ENCODE peak calls at places on chromosomes 11 and 22, in six cellular contexts. M is right atrium auricular region, J is A549, S is pancreas, H is prostate gland, A is AG04450. D is an unnamed sample.

GRCh38 chr11:125063429-125064043 is 431 bp downstream of the SLC37A2 start:
- DNase-seq in M (no peak), J (no peak), S (no peak), H (no peak), A (no peak), D (peak)

GRCh38 chr11:74278721-74279148 is 32.7 kb downstream of the P4HA3 start:
- DNase-seq in M (peak), J (peak), S (no peak), H (no peak), A (peak), D (no peak)

GRCh38 chr11:62716816-62717215 is 9.3 kb downstream of the GNG3 start:
- DNase-seq in M (no peak), J (no peak), S (no peak), H (peak), A (no peak), D (no peak)

GRCh38 chr11:67283490-67283963 is 5.6 kb upstream of the ANKRD13D start:
- DNase-seq in M (no peak), J (no peak), S (no peak), H (no peak), A (no peak), D (no peak)

GRCh38 chr11:11607772-11608171 is 14.0 kb downstream of the GALNT18 start:
- DNase-seq in M (no peak), J (peak), S (no peak), H (no peak), A (no peak), D (no peak)

GRCh38 chr11:58060939-58061672 is 30.4 kb downstream of the OR6Q1 start:
- DNase-seq in M (no peak), J (peak), S (no peak), H (no peak), A (no peak), D (no peak)

GRCh38 chr11:128839081-128839480 is 28.0 kb downstream of the KCNJ1 start:
- DNase-seq in M (no peak), J (no peak), S (no peak), H (no peak), A (no peak), D (no peak)

GRCh38 chr11:44301856-44302231 is 8.1 kb downstream of the ALX4 start:
- DNase-seq in M (no peak), J (peak), S (no peak), H (no peak), A (no peak), D (no peak)

GRCh38 chr22:44330727-44331660 is 18.2 kb upstream of the SHISAL1 start:
- DNase-seq in M (no peak), J (no peak), S (no peak), H (no peak), A (no peak), D (no peak)

GRCh38 chr11:119315139-119316016 is 1.6 kb downstream of the MCAM start:
- DNase-seq in M (no peak), J (no peak), S (peak), H (no peak), A (no peak), D (peak)

GRCh38 chr22:39238561-39238960 is 6.2 kb downstream of the PDGFB start:
- DNase-seq in M (no peak), J (no peak), S (peak), H (no peak), A (no peak), D (no peak)

GRCh38 chr11:64643258-64643881 is 52.4 kb downstream of the SLC22A12 start:
- DNase-seq in M (no peak), J (no peak), S (no peak), H (no peak), A (no peak), D (no peak)

GRCh38 chr22:19394274-19395050 is 37.1 kb downstream of the HIRA start:
- DNase-seq in M (no peak), J (no peak), S (no peak), H (no peak), A (no peak), D (no peak)

GRCh38 chr11:65651589-65652510 is 10.9 kb downstream of the RELA start:
- DNase-seq in M (peak), J (no peak), S (peak), H (peak), A (no peak), D (peak)

GRCh38 chr11:71999360-71999759 is 651 bp downstream of the IL18BP start:
- DNase-seq in M (no peak), J (no peak), S (no peak), H (no peak), A (no peak), D (no peak)

GRCh38 chr11:122765487-122766131 is 72.7 kb upstream of the CRTAM start:
- DNase-seq in M (no peak), J (no peak), S (no peak), H (no peak), A (no peak), D (no peak)

GRCh38 chr11:3000032-3000961 is 8.2 kb upstream of the NAP1L4 start:
- DNase-seq in M (no peak), J (no peak), S (peak), H (peak), A (peak), D (peak)

GRCh38 chr11:7351228-7351627 is 99.5 kb downstream of the SYT9 start:
- DNase-seq in M (no peak), J (no peak), S (no peak), H (no peak), A (no peak), D (no peak)

GRCh38 chr11:125141686-125142535 is 22.6 kb upstream of the PKNOX2 start:
- DNase-seq in M (no peak), J (no peak), S (peak), H (no peak), A (no peak), D (peak)

GRCh38 chr11:1838426-1839131 is at the start of gene TNNI2:
- DNase-seq in M (no peak), J (no peak), S (peak), H (no peak), A (no peak), D (peak)

GRCh38 chr11:11681536-11681935 is 59.7 kb upstream of the GALNT18 start:
- DNase-seq in M (no peak), J (no peak), S (no peak), H (no peak), A (no peak), D (no peak)

GRCh38 chr11:117932426-117932825 is 3.2 kb upstream of the TMPRSS13 start:
- DNase-seq in M (no peak), J (no peak), S (no peak), H (no peak), A (no peak), D (no peak)

GRCh38 chr11:70593446-70593983 is 195.2 kb downstream of the CTTN start:
- DNase-seq in M (no peak), J (no peak), S (no peak), H (no peak), A (no peak), D (no peak)

GRCh38 chr11:110031171-110031570 is 62.0 kb upstream of the ZC3H12C start:
- DNase-seq in M (no peak), J (no peak), S (no peak), H (no peak), A (no peak), D (no peak)

GRCh38 chr11:17954395-17955252 is 58.2 kb downstream of the SERGEF start:
- DNase-seq in M (no peak), J (no peak), S (no peak), H (no peak), A (no peak), D (no peak)

GRCh38 chr11:112564228-112564955 is 303.7 kb upstream of the PLET1 start:
- DNase-seq in M (no peak), J (no peak), S (no peak), H (peak), A (peak), D (no peak)

DNA sequence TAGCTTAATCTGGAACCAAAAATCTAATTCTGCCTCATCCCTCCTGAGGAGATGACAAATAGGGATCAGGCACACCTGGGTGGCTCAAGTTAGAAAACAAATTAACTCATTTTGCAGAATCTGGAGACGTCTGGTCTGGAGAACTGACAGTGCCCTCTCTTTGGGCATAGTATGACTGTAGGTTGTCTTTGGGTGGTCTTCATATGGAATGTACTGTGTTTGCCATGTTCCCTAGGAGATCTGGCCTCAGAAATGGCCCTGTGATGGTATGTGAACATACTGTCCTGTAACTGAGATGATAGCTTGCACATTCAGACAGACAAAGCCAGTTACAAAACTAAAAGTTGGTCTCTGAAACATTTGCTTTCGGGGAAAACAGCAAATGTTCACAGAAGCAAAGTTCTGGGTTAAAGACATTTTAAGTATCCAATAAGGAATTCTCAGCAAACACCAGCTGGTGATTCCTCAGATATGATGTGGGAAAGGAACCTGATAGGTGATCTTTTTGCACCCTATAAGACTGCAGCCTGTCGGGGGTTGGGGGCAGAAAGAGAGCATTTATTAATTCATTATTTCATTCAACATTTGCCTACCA is 29.7 kb downstream of the CD44 start:
- DNase-seq in M (no peak), J (no peak), S (no peak), H (no peak), A (no peak), D (no peak)
- H3K27ac ChIP-seq in M (no peak), J (peak), S (no peak), H (no peak), A (peak), D (peak)

GRCh38 chr22:23565288-23565941 is 14.7 kb downstream of the IGLL1 start:
- DNase-seq in M (no peak), J (peak), S (peak), H (no peak), A (no peak), D (no peak)
- TF ChIP-seq CTCF in M (no peak), J (no peak), S (no peak), H (no peak), A (no peak), D (no peak)

GRCh38 chr22:35899736-35900135 is 128.9 kb downstream of the RBFOX2 start:
- DNase-seq in M (no peak), J (no peak), S (no peak), H (no peak), A (no peak), D (no peak)
- H3K27ac ChIP-seq in M (no peak), J (peak), S (no peak), H (no peak), A (no peak), D (no peak)

GRCh38 chr22:26585104-26585790 is 4.7 kb downstream of the TPST2 start:
- DNase-seq in M (peak), J (peak), S (peak), H (no peak), A (no peak), D (no peak)
- TF ChIP-seq CTCF in M (peak), J (no peak), S (no peak), H (no peak), A (peak), D (no peak)

GRCh38 chr22:37749831-37750595 is 53.2 kb downstream of the TRIOBP start:
- DNase-seq in M (peak), J (no peak), S (no peak), H (peak), A (no peak), D (no peak)

GRCh38 chr22:37749223-37749622 is 52.4 kb downstream of the TRIOBP start:
- DNase-seq in M (no peak), J (no peak), S (no peak), H (peak), A (no peak), D (no peak)

GRCh38 chr22:37751449-37752188 is 54.8 kb downstream of the TRIOBP start:
- DNase-seq in M (no peak), J (peak), S (peak), H (no peak), A (no peak), D (no peak)

GRCh38 chr22:37752189-37753061 is 55.3 kb upstream of the GCAT start:
- DNase-seq in M (peak), J (peak), S (peak), H (peak), A (peak), D (peak)

GRCh38 chr22:37750596-37751162 is 53.8 kb downstream of the TRIOBP start:
- DNase-seq in M (no peak), J (no peak), S (no peak), H (no peak), A (no peak), D (no peak)
- H3K27ac ChIP-seq in M (peak), J (peak), S (peak), H (peak), A (peak), D (peak)

GRCh38 chr22:50524664-50525103 is 714 bp downstream of the SCO2 start:
- DNase-seq in M (no peak), J (no peak), S (no peak), H (no peak), A (no peak), D (no peak)

GRCh38 chr22:50526849-50527801 is 1.7 kb upstream of the SCO2 start:
- DNase-seq in M (peak), J (peak), S (no peak), H (no peak), A (no peak), D (peak)

GRCh38 chr22:50523806-50524663 is 1.4 kb downstream of the SCO2 start:
- DNase-seq in M (no peak), J (no peak), S (no peak), H (no peak), A (no peak), D (no peak)

GRCh38 chr22:50525991-50526848 is 822 bp upstream of the SCO2 start:
- DNase-seq in M (peak), J (peak), S (peak), H (peak), A (no peak), D (peak)

GRCh38 chr22:50525104-50525958 is at the start of gene SCO2:
- DNase-seq in M (peak), J (peak), S (peak), H (peak), A (peak), D (peak)
- TF ChIP-seq CTCF in M (no peak), J (no peak), S (peak), H (no peak), A (peak), D (peak)

DNA sequence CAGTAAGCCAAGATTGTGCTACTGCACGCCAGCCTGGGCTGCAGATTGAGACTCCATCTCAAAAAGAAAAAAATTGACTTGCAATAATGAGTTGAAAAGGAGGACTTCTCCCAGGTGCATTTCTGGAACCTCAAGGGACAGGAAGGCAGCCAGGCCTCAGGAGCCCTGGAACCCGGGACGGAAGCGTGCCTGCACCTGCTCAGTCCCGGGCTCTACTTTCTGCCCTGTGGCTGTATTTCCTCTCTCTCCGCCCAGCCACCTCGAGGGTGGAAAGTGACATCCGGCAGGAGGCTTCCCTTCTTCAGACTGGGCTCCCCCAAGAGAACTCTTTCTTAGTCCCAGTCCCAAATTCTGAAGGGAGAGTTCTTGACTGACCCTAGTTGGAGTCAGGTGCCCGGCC is 20.2 kb upstream of the GAL start:
- DNase-seq in M (no peak), J (no peak), S (no peak), H (no peak), A (no peak), D (no peak)
- H3K27ac ChIP-seq in M (no peak), J (no peak), S (no peak), H (no peak), A (no peak), D (no peak)

DNA sequence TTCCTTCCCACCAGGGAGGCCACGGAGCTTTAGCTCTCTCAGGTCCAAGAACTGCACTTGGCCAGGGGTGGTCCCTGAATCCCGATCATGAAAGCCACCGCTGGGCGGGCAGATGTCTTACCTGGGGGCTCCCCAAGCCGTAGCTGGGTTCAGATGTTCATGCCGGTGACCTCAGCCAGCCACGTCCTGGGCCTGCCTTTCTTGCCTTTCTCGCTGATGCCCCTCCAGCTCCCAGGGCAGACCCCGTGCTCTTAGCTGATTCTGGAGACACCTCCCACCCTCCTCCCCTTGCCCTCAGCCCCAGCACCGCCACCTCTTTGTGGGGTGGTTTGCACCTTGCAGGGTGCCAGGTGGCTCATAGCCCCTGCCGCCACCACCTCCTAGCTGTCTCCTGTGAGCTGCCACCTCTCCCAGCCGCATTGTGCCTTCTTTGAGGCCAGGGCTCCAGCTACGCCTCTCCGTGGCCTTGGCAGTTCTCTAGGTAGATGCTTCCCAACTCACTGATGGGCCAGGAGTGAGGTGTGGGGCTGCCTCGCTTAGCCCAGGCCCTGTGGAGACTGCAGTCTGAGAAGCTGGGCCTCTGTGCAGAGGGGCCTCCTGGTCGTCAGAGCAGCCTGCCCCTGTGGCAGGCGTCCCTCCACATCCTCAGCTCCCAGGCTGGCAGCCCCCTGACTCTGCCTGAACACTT is 97.5 kb upstream of the B3GAT1 start:
- DNase-seq in M (no peak), J (no peak), S (no peak), H (no peak), A (no peak), D (peak)
- TF ChIP-seq CTCF in M (no peak), J (no peak), S (no peak), H (no peak), A (no peak), D (no peak)

DNA sequence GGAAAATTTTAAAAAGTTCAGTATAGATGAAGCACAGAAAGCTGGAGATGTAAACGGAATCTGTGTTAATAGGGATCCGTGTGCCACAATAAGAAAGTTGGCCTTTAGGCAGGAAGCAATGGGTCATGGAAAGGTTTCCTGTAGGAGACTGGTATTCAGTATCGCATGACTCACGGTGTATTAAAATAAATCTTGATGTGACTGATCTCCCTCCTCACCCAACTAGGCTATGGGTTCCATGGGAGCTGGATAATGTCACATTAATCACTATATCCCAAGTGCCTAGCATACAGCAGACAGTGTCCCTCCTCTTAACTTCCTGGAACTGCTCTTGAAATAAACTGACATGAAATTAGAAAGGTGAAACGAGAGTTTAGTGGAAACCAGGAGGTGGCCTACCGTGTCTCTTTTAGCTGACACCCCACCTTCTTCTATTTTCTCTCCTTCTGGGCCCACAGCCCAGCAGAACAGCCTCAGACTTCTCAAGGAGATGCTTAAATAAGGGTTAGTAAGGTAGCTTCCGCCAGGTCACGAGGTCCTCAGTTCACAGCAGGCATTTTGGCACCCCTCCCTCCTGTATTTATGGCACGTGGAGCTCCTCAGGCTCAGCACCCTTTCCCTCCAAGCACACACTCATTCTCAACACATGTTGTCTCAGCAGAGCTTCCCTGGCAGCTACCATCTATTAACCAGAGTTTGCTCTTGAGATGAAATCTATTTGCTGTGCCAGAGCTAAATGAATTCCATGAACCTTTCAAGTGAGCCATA is 118.8 kb downstream of the NXPE2 start:
- DNase-seq in M (no peak), J (no peak), S (no peak), H (no peak), A (no peak), D (no peak)
- H3K27ac ChIP-seq in M (peak), J (no peak), S (no peak), H (no peak), A (no peak), D (no peak)